ENCODE peak calls at places on chromosome 9, in ten cellular contexts. Y, B, G, N, X, C, T, L, K and Z are unnamed samples.

GRCh38 chr9:99057665-99058625 is 47.0 kb upstream of the TGFBR1 start:
- DNase-seq in T (no peak), X (peak), B (peak), K (no peak), C (no peak), G (no peak), L (peak), N (peak), Y (peak), Z (peak)

GRCh38 chr9:89278997-89279739 is 31.8 kb upstream of the CKS2 start:
- DNase-seq in L (peak), B (peak), G (no peak), Y (no peak), T (no peak), X (peak), K (no peak), C (peak), N (peak), Z (peak)

GRCh38 chr9:127676636-127677035 is 30.2 kb upstream of the CFAP157 start:
- DNase-seq in T (no peak), L (peak), K (no peak), N (no peak), C (no peak), X (no peak), B (no peak), Y (no peak), G (no peak), Z (no peak)

GRCh38 chr9:69171049-69171448 is 3.0 kb upstream of the TJP2 start:
- DNase-seq in X (no peak), Y (peak), K (no peak), G (no peak), N (no peak), L (peak), T (peak), B (no peak), C (no peak), Z (no peak)

GRCh38 chr9:36893148-36893547 is 140.9 kb downstream of the PAX5 start:
- DNase-seq in B (no peak), K (no peak), X (no peak), N (no peak), L (no peak), C (no peak), T (no peak), G (peak), Y (no peak), Z (no peak)

GRCh38 chr9:70539007-70539406 is 124.5 kb upstream of the KLF9 start:
- DNase-seq in X (no peak), N (no peak), G (no peak), B (no peak), C (peak), Y (no peak), T (no peak), L (no peak), K (no peak), Z (no peak)

GRCh38 chr9:84970432-84970831 is 300.9 kb downstream of the NTRK2 start:
- DNase-seq in B (no peak), C (no peak), G (no peak), T (peak), X (no peak), Y (no peak), L (no peak), N (no peak), K (no peak), Z (no peak)

GRCh38 chr9:109482391-109482916 is 15.7 kb downstream of the PTPN3 start:
- DNase-seq in N (no peak), L (no peak), K (no peak), G (no peak), C (no peak), Y (no peak), B (no peak), T (no peak), X (no peak), Z (no peak)

GRCh38 chr9:68981825-68982224 is 32.1 kb downstream of the PRKACG start:
- DNase-seq in C (no peak), N (no peak), K (no peak), T (no peak), Y (no peak), G (no peak), X (no peak), B (no peak), L (no peak), Z (peak)

GRCh38 chr9:88792502-88792901 is 198.8 kb upstream of the S1PR3 start:
- DNase-seq in N (no peak), Y (no peak), B (peak), K (no peak), L (no peak), T (no peak), G (no peak), C (no peak), X (no peak), Z (no peak)

GRCh38 chr9:110186254-110186653 is 21.7 kb downstream of the C9orf152 start:
- DNase-seq in B (no peak), C (no peak), N (no peak), G (no peak), K (no peak), T (no peak), X (no peak), L (no peak), Y (no peak), Z (no peak)

GRCh38 chr9:5449521-5450359 is 602 bp upstream of the CD274 start:
- DNase-seq in G (no peak), C (no peak), X (no peak), N (no peak), T (no peak), L (no peak), B (no peak), K (no peak), Y (no peak), Z (no peak)

GRCh38 chr9:108002296-108003056 is 512.9 kb upstream of the KLF4 start:
- DNase-seq in X (no peak), T (no peak), C (no peak), G (no peak), K (no peak), Y (no peak), N (no peak), L (peak), B (peak), Z (peak)

GRCh38 chr9:96641514-96641913 is 13.6 kb downstream of the PRXL2C start:
- DNase-seq in X (no peak), B (no peak), N (no peak), T (no peak), C (peak), Y (no peak), L (no peak), K (no peak), G (no peak), Z (no peak)

GRCh38 chr9:91101598-91102168 is 260.0 kb downstream of the AUH start:
- DNase-seq in L (no peak), Y (no peak), T (no peak), X (no peak), G (no peak), C (no peak), B (no peak), N (peak), K (no peak), Z (no peak)

GRCh38 chr9:2621678-2622360 is at the start of gene VLDLR:
- DNase-seq in N (no peak), Y (peak), T (no peak), K (peak), X (no peak), L (peak), B (no peak), C (no peak), G (peak), Z (peak)

GRCh38 chr9:83477120-83477519 is 61.1 kb downstream of the FRMD3 start:
- DNase-seq in N (no peak), L (no peak), C (no peak), K (no peak), X (no peak), G (no peak), Y (no peak), T (no peak), B (no peak), Z (no peak)

GRCh38 chr9:122463828-122464632 is 13.7 kb downstream of the OR1J1 start:
- DNase-seq in T (no peak), C (no peak), X (no peak), G (no peak), K (no peak), B (no peak), N (no peak), L (peak), Y (no peak), Z (peak)

GRCh38 chr9:22079873-22080341 is 70.8 kb upstream of the CDKN2B start:
- DNase-seq in B (peak), X (peak), L (peak), K (no peak), N (peak), C (no peak), G (no peak), T (no peak), Y (peak), Z (no peak)

GRCh38 chr9:74742792-74743389 is 144.8 kb downstream of the TRPM6 start:
- DNase-seq in G (no peak), N (no peak), B (no peak), Y (no peak), K (no peak), L (peak), T (no peak), C (peak), X (no peak), Z (peak)

GRCh38 chr9:125172351-125172750 is 17.3 kb downstream of the PPP6C start:
- DNase-seq in Y (no peak), N (no peak), X (no peak), C (no peak), T (no peak), L (peak), G (no peak), B (no peak), K (no peak), Z (no peak)

GRCh38 chr9:74025402-74025894 is 471.7 kb upstream of the RORB start:
- DNase-seq in N (no peak), K (no peak), T (no peak), X (peak), C (no peak), Y (no peak), L (peak), G (no peak), B (no peak), Z (no peak)

GRCh38 chr9:70007831-70008230 is 35.8 kb upstream of the MAMDC2 start:
- DNase-seq in G (no peak), T (no peak), L (peak), X (no peak), B (no peak), C (no peak), N (no peak), Y (no peak), K (no peak), Z (no peak)

GRCh38 chr9:116196806-116197205 is 43.2 kb downstream of the PAPPA start:
- DNase-seq in K (no peak), T (no peak), C (no peak), N (no peak), X (no peak), B (no peak), Y (no peak), G (no peak), L (no peak), Z (no peak)

GRCh38 chr9:87324613-87325194 is 173.0 kb upstream of the DAPK1 start:
- DNase-seq in Y (no peak), L (peak), N (peak), X (peak), B (peak), C (peak), K (no peak), T (peak), G (no peak), Z (peak)

GRCh38 chr9:122029898-122030297 is 63.2 kb downstream of the TTLL11 start:
- DNase-seq in C (no peak), X (no peak), L (peak), K (no peak), Y (no peak), N (no peak), G (no peak), T (no peak), B (no peak), Z (peak)

GRCh38 chr9:99457406-99457805 is 235.3 kb downstream of the SEC61B start:
- DNase-seq in Y (no peak), K (no peak), N (no peak), G (no peak), C (no peak), L (no peak), B (no peak), X (no peak), T (no peak), Z (no peak)

GRCh38 chr9:71886015-71886414 is 25.0 kb downstream of the ABHD17B start:
- DNase-seq in G (no peak), C (no peak), X (no peak), K (no peak), B (no peak), N (no peak), Y (no peak), L (no peak), T (no peak), Z (no peak)

GRCh38 chr9:110083866-110084265 is 124.1 kb downstream of the C9orf152 start:
- DNase-seq in X (no peak), T (no peak), N (no peak), K (no peak), Y (no peak), B (no peak), C (no peak), L (no peak), G (no peak), Z (no peak)

GRCh38 chr9:34457266-34458012 is 931 bp downstream of the FAM219A start:
- DNase-seq in Y (peak), C (peak), B (peak), L (peak), K (peak), T (peak), N (peak), G (peak), X (no peak), Z (peak)

GRCh38 chr9:69877852-69878507 is 57.4 kb downstream of the CFAP95 start:
- DNase-seq in B (no peak), X (peak), L (peak), N (peak), Y (no peak), K (no peak), C (peak), T (peak), G (no peak), Z (peak)

DNA sequence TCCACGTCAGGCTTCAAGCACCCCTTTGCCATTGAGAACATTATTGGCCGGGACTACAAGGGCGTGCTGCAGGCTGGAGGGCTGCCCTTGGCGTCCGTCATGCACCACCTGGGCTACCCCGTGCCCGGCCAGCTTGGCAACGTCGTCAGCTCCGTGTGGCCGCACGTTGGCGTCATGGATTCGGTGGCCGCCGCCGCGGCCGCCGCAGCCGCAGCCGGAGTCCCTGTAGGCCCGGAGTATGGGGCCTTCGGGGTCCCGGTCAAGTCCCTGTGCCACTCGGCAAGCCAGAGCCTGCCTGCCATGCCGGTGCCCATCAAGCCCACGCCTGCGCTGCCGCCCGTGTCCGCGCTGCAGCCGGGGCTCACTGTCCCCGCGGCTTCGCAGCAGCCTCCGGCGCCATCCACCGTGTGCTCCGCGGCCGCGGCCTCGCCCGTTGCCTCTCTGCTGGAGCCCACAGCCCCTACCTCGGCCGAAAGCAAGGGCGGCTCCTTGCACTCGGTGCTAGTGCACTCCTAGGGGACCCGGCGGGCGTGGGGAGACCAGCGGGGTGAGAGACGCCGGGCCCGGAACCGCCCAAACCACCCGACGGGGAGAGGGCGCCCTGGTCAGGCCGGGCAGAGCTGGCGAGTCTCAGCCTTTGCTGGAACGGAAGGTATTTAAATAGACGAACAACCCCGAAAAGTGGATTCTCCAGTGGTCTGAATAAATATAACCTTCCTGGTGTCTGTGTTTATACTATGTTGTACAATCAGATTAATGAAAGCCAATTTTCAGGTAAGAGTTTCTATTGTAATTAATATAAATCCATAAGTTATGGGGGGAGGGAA is 1.2 kb downstream of the FOXB2 start:
- DNase-seq in L (no peak), G (peak), Y (no peak), K (peak), N (no peak), T (no peak), C (no peak), B (no peak), X (no peak), Z (no peak)
- H3K4me3 ChIP-seq in L (no peak), G (no peak), Y (no peak), K (peak), N (no peak), T (no peak), C (no peak), B (no peak), X (no peak), Z (no peak)

GRCh38 chr9:129962889-129963703 is 79.9 kb downstream of the FNBP1 start:
- DNase-seq in X (no peak), N (peak), G (no peak), K (no peak), C (peak), Y (peak), T (no peak), L (peak), B (no peak), Z (peak)
- H3K4me3 ChIP-seq in X (no peak), N (peak), G (peak), K (peak), C (no peak), Y (peak), T (no peak), L (peak), B (peak), Z (no peak)

GRCh38 chr9:130208600-130209347 is 36.6 kb downstream of the NCS1 start:
- DNase-seq in X (no peak), Y (no peak), G (no peak), B (no peak), C (no peak), K (peak), L (peak), N (no peak), T (no peak), Z (peak)
- H3K4me3 ChIP-seq in X (no peak), Y (no peak), G (no peak), B (no peak), C (no peak), K (no peak), L (no peak), N (no peak), T (no peak), Z (no peak)

GRCh38 chr9:134494273-134494815 is 147.3 kb upstream of the COL5A1 start:
- DNase-seq in G (peak), B (no peak), C (no peak), N (no peak), K (no peak), Y (no peak), X (no peak), T (no peak), L (no peak), Z (no peak)

GRCh38 chr9:134492281-134492691 is 149.3 kb upstream of the COL5A1 start:
- DNase-seq in N (no peak), X (no peak), B (peak), Y (peak), T (no peak), K (no peak), G (peak), C (peak), L (peak), Z (no peak)

GRCh38 chr9:134493471-134494272 is 147.9 kb upstream of the COL5A1 start:
- DNase-seq in C (no peak), N (no peak), X (no peak), K (peak), G (peak), Y (no peak), B (no peak), L (no peak), T (no peak), Z (no peak)

GRCh38 chr9:134491856-134492255 is 149.7 kb upstream of the COL5A1 start:
- DNase-seq in L (no peak), C (no peak), B (no peak), T (no peak), G (peak), N (no peak), K (no peak), Y (no peak), X (no peak), Z (no peak)

GRCh38 chr9:134492721-134493470 is 148.7 kb upstream of the COL5A1 start:
- DNase-seq in N (no peak), Y (no peak), B (no peak), C (no peak), K (peak), X (no peak), G (peak), T (no peak), L (peak), Z (no peak)
- H3K4me3 ChIP-seq in N (no peak), Y (no peak), B (no peak), C (no peak), K (no peak), X (no peak), G (no peak), T (no peak), L (no peak), Z (no peak)

GRCh38 chr9:72925891-72926290 is 27.0 kb downstream of the ALDH1A1 start:
- DNase-seq in Y (no peak), L (no peak), X (no peak), T (no peak), B (no peak), K (no peak), N (no peak), G (no peak), C (no peak), Z (no peak)
- H3K4me3 ChIP-seq in Y (no peak), L (no peak), X (no peak), T (no peak), B (no peak), K (no peak), N (no peak), G (no peak), C (no peak), Z (no peak)

GRCh38 chr9:8431505-8431904 is 631.9 kb upstream of the DMAC1 start:
- DNase-seq in Y (no peak), N (no peak), C (no peak), T (no peak), G (no peak), X (no peak), K (no peak), B (no peak), L (no peak), Z (no peak)
- H3K4me3 ChIP-seq in Y (no peak), N (no peak), C (no peak), T (no peak), G (no peak), X (no peak), K (no peak), B (no peak), L (no peak), Z (no peak)

GRCh38 chr9:16985559-16986348 is 115.3 kb upstream of the BNC2 start:
- DNase-seq in X (no peak), T (no peak), K (no peak), N (no peak), G (peak), C (no peak), Y (no peak), L (peak), B (peak), Z (no peak)

GRCh38 chr9:16986441-16987387 is 116.2 kb upstream of the BNC2 start:
- DNase-seq in N (no peak), G (no peak), C (no peak), X (peak), T (no peak), L (peak), K (no peak), B (peak), Y (no peak), Z (peak)

GRCh38 chr9:16982780-16983179 is 112.3 kb upstream of the BNC2 start:
- DNase-seq in L (no peak), G (no peak), K (no peak), X (no peak), B (no peak), Y (no peak), N (no peak), C (no peak), T (no peak), Z (no peak)
- H3K4me3 ChIP-seq in L (no peak), G (no peak), K (no peak), X (no peak), B (no peak), Y (no peak), N (no peak), C (no peak), T (no peak), Z (no peak)

DNA sequence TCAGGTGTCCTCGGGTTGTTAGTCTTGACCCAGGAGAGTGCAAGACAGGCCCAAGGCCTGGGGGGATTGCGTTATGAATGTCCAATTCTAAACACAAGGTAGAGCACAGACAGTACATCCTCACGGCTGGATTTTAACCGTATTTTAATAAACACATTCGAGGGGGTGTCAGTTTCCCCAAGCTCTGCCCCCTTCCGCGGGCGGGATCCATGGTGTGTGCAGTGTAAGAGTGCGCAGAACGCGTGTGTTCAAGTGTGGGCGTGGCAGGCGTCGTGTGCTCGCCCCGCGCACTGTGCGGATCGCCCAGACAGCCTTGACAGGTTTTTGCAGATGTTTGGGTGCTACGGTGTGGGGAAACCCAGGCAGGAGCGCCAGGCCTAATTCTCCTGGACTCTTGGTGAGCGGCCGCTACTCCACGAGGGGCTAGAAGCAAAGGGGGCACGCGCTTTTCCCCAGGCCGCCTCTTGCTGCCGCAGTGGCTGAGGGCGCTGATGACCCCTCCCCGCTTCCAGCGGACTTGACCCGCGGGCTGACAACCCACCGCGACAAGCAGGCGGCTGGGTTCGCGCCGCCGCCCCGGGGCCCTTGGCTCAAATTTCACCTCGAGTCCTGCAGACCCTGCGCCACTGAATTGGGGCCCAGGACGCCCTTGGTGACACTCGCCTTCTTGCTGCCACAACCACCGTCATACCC is 6.0 kb upstream of the DMRT3 start:
- DNase-seq in T (no peak), C (peak), Y (no peak), K (peak), L (no peak), N (no peak), X (no peak), B (no peak), G (no peak), Z (no peak)
- H3K4me3 ChIP-seq in T (no peak), C (peak), Y (no peak), K (no peak), L (no peak), N (no peak), X (no peak), B (no peak), G (no peak), Z (no peak)

GRCh38 chr9:92291577-92291976 is 1.9 kb downstream of the IARS1 start:
- DNase-seq in C (no peak), K (no peak), L (no peak), N (no peak), B (no peak), T (no peak), G (no peak), Y (no peak), X (no peak), Z (no peak)
- H3K4me3 ChIP-seq in C (no peak), K (no peak), L (peak), N (peak), B (peak), T (peak), G (no peak), Y (no peak), X (no peak), Z (peak)